ENCODE peak calls at places on chromosome 12, in six cellular contexts. Y is hepatocyte; F is stimulated activated CD4-positive, alpha-beta T cell treated with anti-CD3 and anti-CD28 coated beads, Interleukin-2, amount 100 ng/mL, for 24 hours; A is RWPE1; M is HFFc6; L is BJ. G is an unnamed sample.

GRCh38 chr12:22437031-22437806 is 102.7 kb upstream of the ST8SIA1 start:
- DNase-seq in M (no peak), L (no peak), F (no peak), Y (peak; percentile 35), A (peak; percentile 13), G (peak; percentile 99)

GRCh38 chr12:46386360-46386867 is 13.8 kb upstream of the SLC38A2 start:
- DNase-seq in F (no peak), A (peak; percentile 38), M (peak; percentile 93), L (peak; percentile 82), Y (no peak), G (no peak)

GRCh38 chr12:8894986-8895385 is 19.3 kb upstream of the PHC1 start:
- DNase-seq in L (no peak), A (no peak), F (no peak), M (no peak), Y (no peak), G (no peak)

GRCh38 chr12:93526786-93527428 is 45.6 kb upstream of the SOCS2 start:
- DNase-seq in M (peak; percentile 89), Y (peak; percentile 82), F (no peak), A (peak; percentile 61), L (peak; percentile 50), G (peak; percentile 92)

GRCh38 chr12:77617818-77618217 is 212.9 kb upstream of the NAV3 start:
- DNase-seq in L (no peak), F (no peak), A (no peak), Y (no peak), M (no peak), G (no peak)

GRCh38 chr12:132153501-132154340 is 9.5 kb downstream of the NOC4L start:
- DNase-seq in F (peak; percentile 70), Y (peak; percentile 92), L (no peak), A (peak; percentile 69), M (peak; percentile 37), G (peak; percentile 96)

GRCh38 chr12:114404451-114405198 is 1.3 kb downstream of the TBX5 start:
- DNase-seq in F (no peak), A (no peak), M (no peak), Y (no peak), L (no peak), G (no peak)

GRCh38 chr12:123937707-123938600 is 34.7 kb downstream of the CCDC92 start:
- DNase-seq in A (no peak), L (no peak), Y (no peak), M (no peak), F (peak; percentile 53), G (peak; percentile 65)

GRCh38 chr12:3677609-3678008 is 75.3 kb downstream of the CRACR2A start:
- DNase-seq in F (no peak), A (no peak), M (no peak), Y (no peak), L (no peak), G (peak; percentile 47)

GRCh38 chr12:19800884-19801283 is 361.6 kb downstream of the AEBP2 start:
- DNase-seq in A (no peak), Y (no peak), F (no peak), L (no peak), M (no peak), G (no peak)

GRCh38 chr12:29309320-29309902 is 71.6 kb downstream of the ERGIC2 start:
- DNase-seq in Y (peak; percentile 21), M (peak; percentile 17), A (peak; percentile 2), L (no peak), F (no peak), G (no peak)

GRCh38 chr12:109189291-109189690 is 72.9 kb downstream of the ACACB start:
- DNase-seq in A (no peak), M (no peak), F (no peak), Y (no peak), L (no peak), G (no peak)

G was measured in islet precursor cell.